ENCODE peak calls at places on chromosomes 12 and 14, in four cellular contexts. One of them, this sample, is unnamed.
A peak's percentile ranks its signal among the peaks of the same experiment; 100 is the strongest.

GRCh38 chr12:78865297-78865955 is 852 bp downstream of the SYT1 start:
- DNase-seq in Karpas-422: no peak
- DNase-seq in fibroblast of mammary gland: no peak
- DNase-seq in kidney: no peak
- DNase-seq in this sample: no peak

GRCh38 chr12:121580959-121581680 is at the start of gene KDM2B:
- DNase-seq in Karpas-422: no peak
- DNase-seq in fibroblast of mammary gland: peak; percentile 61
- DNase-seq in kidney: no peak
- DNase-seq in this sample: no peak

GRCh38 chr12:51533799-51534198 is 57.2 kb upstream of the SCN8A start:
- DNase-seq in Karpas-422: no peak
- DNase-seq in fibroblast of mammary gland: peak; percentile 37
- DNase-seq in kidney: no peak
- DNase-seq in this sample: no peak

GRCh38 chr14:101236496-101237240 is 324.6 kb upstream of the DIO3 start:
- DNase-seq in Karpas-422: no peak
- DNase-seq in fibroblast of mammary gland: no peak
- DNase-seq in kidney: peak; percentile 14
- DNase-seq in this sample: no peak

GRCh38 chr12:51323966-51324895 is at the start of gene BIN2:
- DNase-seq in Karpas-422: peak; percentile 86
- DNase-seq in fibroblast of mammary gland: no peak
- DNase-seq in kidney: peak; percentile 85
- DNase-seq in this sample: no peak

GRCh38 chr12:54201001-54201794 is 12.4 kb upstream of the SMUG1 start:
- DNase-seq in Karpas-422: peak; percentile 90
- DNase-seq in fibroblast of mammary gland: peak; percentile 79
- DNase-seq in kidney: peak; percentile 89
- DNase-seq in this sample: no peak

GRCh38 chr14:59254146-59254910 is 65.9 kb downstream of the DAAM1 start:
- DNase-seq in Karpas-422: no peak
- DNase-seq in fibroblast of mammary gland: peak; percentile 96
- DNase-seq in kidney: peak; percentile 77
- DNase-seq in this sample: no peak

GRCh38 chr12:40146800-40147797 is 41.2 kb upstream of the SLC2A13 start:
- DNase-seq in Karpas-422: no peak
- DNase-seq in fibroblast of mammary gland: no peak
- DNase-seq in kidney: no peak
- DNase-seq in this sample: no peak

GRCh38 chr12:126312457-126312856 is 1247.2 kb downstream of the AACS start:
- DNase-seq in Karpas-422: no peak
- DNase-seq in fibroblast of mammary gland: no peak
- DNase-seq in kidney: no peak
- DNase-seq in this sample: no peak

GRCh38 chr14:67987596-67987995 is 168.0 kb downstream of the RAD51B start:
- DNase-seq in Karpas-422: no peak
- DNase-seq in fibroblast of mammary gland: peak; percentile 90
- DNase-seq in kidney: no peak
- DNase-seq in this sample: no peak

GRCh38 chr14:100449225-100449987 is 126.3 kb downstream of the SLC25A47 start:
- DNase-seq in Karpas-422: no peak
- DNase-seq in fibroblast of mammary gland: no peak
- DNase-seq in kidney: peak; percentile 29
- DNase-seq in this sample: no peak

GRCh38 chr14:75301666-75302325 is 23.2 kb downstream of the FOS start:
- DNase-seq in Karpas-422: no peak
- DNase-seq in fibroblast of mammary gland: peak; percentile 70
- DNase-seq in kidney: no peak
- DNase-seq in this sample: peak; percentile 33

GRCh38 chr12:26271024-26271423 is 75.7 kb downstream of the SSPN start:
- DNase-seq in Karpas-422: no peak
- DNase-seq in fibroblast of mammary gland: peak; percentile 24
- DNase-seq in kidney: no peak
- DNase-seq in this sample: no peak

GRCh38 chr12:131733874-131734273 is 23.0 kb downstream of the SFSWAP start:
- DNase-seq in Karpas-422: no peak
- DNase-seq in fibroblast of mammary gland: no peak
- DNase-seq in kidney: no peak
- DNase-seq in this sample: no peak